ENCODE peak calls at places on chromosomes 7 and 10, in ten cellular contexts. H, W, G, D, R, K, S, A, I and E are unnamed samples.

GRCh38 chr7:47330561-47331178 is 251.2 kb downstream of the TNS3 start:
- DNase-seq in H (no peak), W (no peak), G (no peak), D (no peak), R (no peak), K (no peak), S (peak; percentile 63), A (no peak), I (no peak), E (no peak)

GRCh38 chr10:128287921-128288320 is 161.7 kb upstream of the MKI67 start:
- DNase-seq in H (no peak), W (no peak), G (no peak), D (no peak), R (no peak), K (no peak), S (no peak), A (no peak), I (no peak), E (no peak)

GRCh38 chr10:26454891-26455290 is 16.8 kb downstream of the APBB1IP start:
- DNase-seq in H (no peak), W (no peak), G (no peak), D (no peak), R (no peak), K (no peak), S (no peak), A (no peak), I (no peak), E (no peak)

GRCh38 chr10:35398355-35398754 is 62.0 kb downstream of the CCNY start:
- DNase-seq in H (no peak), W (no peak), G (no peak), D (no peak), R (no peak), K (peak; percentile 57), S (no peak), A (peak; percentile 80), I (no peak), E (no peak)

GRCh38 chr10:98425511-98426352 is 10.8 kb upstream of the PYROXD2 start:
- DNase-seq in H (peak; percentile 25), W (peak; percentile 53), G (peak; percentile 53), D (peak; percentile 54), R (no peak), K (peak; percentile 26), S (no peak), A (peak; percentile 39), I (peak; percentile 40), E (no peak)

GRCh38 chr7:23473848-23474097 is 3.5 kb upstream of the IGF2BP3 start:
- DNase-seq in H (no peak), W (peak; percentile 55), G (no peak), D (no peak), R (no peak), K (no peak), S (no peak), A (no peak), I (no peak), E (no peak)

GRCh38 chr7:82105463-82105862 is 335.6 kb upstream of the HGF start:
- DNase-seq in H (no peak), W (no peak), G (no peak), D (peak; percentile 80), R (no peak), K (peak; percentile 91), S (no peak), A (peak; percentile 71), I (no peak), E (no peak)

GRCh38 chr10:21946946-21947345 is 56.6 kb downstream of the DNAJC1 start:
- DNase-seq in H (no peak), W (no peak), G (no peak), D (no peak), R (no peak), K (no peak), S (no peak), A (no peak), I (no peak), E (no peak)

GRCh38 chr10:77925410-77925794 is 1.2 kb downstream of the DLG5 start:
- DNase-seq in H (no peak), W (peak; percentile 63), G (no peak), D (peak; percentile 80), R (peak; percentile 31), K (peak; percentile 45), S (no peak), A (peak; percentile 51), I (no peak), E (no peak)

GRCh38 chr7:108278776-108279175 is 148.6 kb upstream of the LAMB4 start:
- DNase-seq in H (no peak), W (no peak), G (no peak), D (no peak), R (no peak), K (no peak), S (no peak), A (no peak), I (no peak), E (no peak)

GRCh38 chr7:1794888-1795542 is 124.9 kb downstream of the ELFN1 start:
- DNase-seq in H (no peak), W (no peak), G (no peak), D (no peak), R (no peak), K (no peak), S (no peak), A (peak; percentile 14), I (no peak), E (no peak)

GRCh38 chr10:87635498-87636312 is 24.0 kb upstream of the PAPSS2 start:
- DNase-seq in H (peak; percentile 62), W (peak; percentile 48), G (no peak), D (peak; percentile 77), R (no peak), K (peak; percentile 85), S (no peak), A (peak; percentile 66), I (no peak), E (no peak)

GRCh38 chr7:7157177-7157886 is 25.0 kb upstream of the C1GALT1 start:
- DNase-seq in H (peak; percentile 16), W (no peak), G (no peak), D (peak; percentile 49), R (no peak), K (peak; percentile 58), S (no peak), A (peak; percentile 76), I (no peak), E (no peak)

GRCh38 chr10:42635098-42635497 is 3.3 kb downstream of the ZNF33B start:
- DNase-seq in H (no peak), W (no peak), G (no peak), D (no peak), R (no peak), K (no peak), S (no peak), A (no peak), I (no peak), E (no peak)

GRCh38 chr10:86254081-86254480 is 112.5 kb downstream of the GRID1 start:
- DNase-seq in H (no peak), W (no peak), G (no peak), D (no peak), R (no peak), K (no peak), S (no peak), A (no peak), I (no peak), E (no peak)

GRCh38 chr10:30357075-30357801 is 8.2 kb upstream of the MTPAP start:
- DNase-seq in H (peak; percentile 39), W (no peak), G (no peak), D (peak; percentile 43), R (no peak), K (no peak), S (no peak), A (no peak), I (no peak), E (no peak)

GRCh38 chr10:99913831-99914235 is 95.9 kb downstream of the DNMBP start:
- DNase-seq in H (no peak), W (peak; percentile 45), G (peak; percentile 63), D (no peak), R (no peak), K (no peak), S (no peak), A (no peak), I (no peak), E (peak; percentile 60)
- H3K4me3 ChIP-seq in H (no peak overlapping the region), W (no peak overlapping the region), G (peak overlapping the region; percentile 14), D (no peak overlapping the region), R (peak overlapping the region; percentile 12), K (no peak overlapping the region), S (no peak overlapping the region), A (no peak overlapping the region), I (peak overlapping the region; percentile 26), E (no peak overlapping the region)

DNA sequence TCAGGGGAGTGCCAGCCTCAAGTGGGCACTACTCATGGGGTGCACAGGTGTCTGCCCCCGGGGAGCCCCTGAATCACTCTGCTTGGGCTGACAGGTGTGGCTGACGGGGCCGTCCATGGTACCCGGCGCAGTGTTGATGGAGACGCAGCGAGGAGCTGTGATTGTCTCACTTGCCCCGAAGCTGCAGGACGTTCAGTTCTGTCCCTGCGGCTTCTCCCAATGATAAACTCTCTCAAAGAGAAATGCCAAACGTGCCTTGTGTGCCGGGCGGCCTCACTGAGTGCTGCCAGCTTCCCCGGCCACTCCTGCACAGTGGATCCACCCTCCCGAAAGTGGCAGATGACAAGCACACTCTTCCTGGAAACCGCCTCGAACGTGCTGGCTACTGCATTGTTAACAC is 203.2 kb downstream of the DNAJB6 start:
- DNase-seq in H (no peak), W (no peak), G (no peak), D (no peak), R (no peak), K (no peak), S (peak; percentile 57), A (no peak), I (no peak), E (no peak)
- H3K9me3 ChIP-seq in H (no peaks in the 10 kb centered on the region), W (no peaks in the 10 kb centered on the region), G (no peaks in the 10 kb centered on the region), D (no peaks in the 10 kb centered on the region), R (no peaks in the 10 kb centered on the region), K (peaks cover 57% of the 10 kb centered on the region), S (no peaks in the 10 kb centered on the region), A (no peaks in the 10 kb centered on the region), I (no peaks in the 10 kb centered on the region), E (no peaks in the 10 kb centered on the region)

GRCh38 chr10:101014230-101014884 is 14.7 kb downstream of the LZTS2 start:
- DNase-seq in H (peak; percentile 70), W (peak; percentile 83), G (peak; percentile 92), D (peak; percentile 78), R (peak; percentile 81), K (peak; percentile 56), S (peak; percentile 87), A (peak; percentile 67), I (peak; percentile 86), E (peak; percentile 96)
- TF ChIP-seq CTCF in H (peak; percentile 76), W (peak; percentile 82), G (no peak), D (peak; percentile 81), R (peak; percentile 93), K (peak; percentile 93), S (peak; percentile 85), A (peak; percentile 93), I (peak; percentile 96), E (peak; percentile 81)

DNA sequence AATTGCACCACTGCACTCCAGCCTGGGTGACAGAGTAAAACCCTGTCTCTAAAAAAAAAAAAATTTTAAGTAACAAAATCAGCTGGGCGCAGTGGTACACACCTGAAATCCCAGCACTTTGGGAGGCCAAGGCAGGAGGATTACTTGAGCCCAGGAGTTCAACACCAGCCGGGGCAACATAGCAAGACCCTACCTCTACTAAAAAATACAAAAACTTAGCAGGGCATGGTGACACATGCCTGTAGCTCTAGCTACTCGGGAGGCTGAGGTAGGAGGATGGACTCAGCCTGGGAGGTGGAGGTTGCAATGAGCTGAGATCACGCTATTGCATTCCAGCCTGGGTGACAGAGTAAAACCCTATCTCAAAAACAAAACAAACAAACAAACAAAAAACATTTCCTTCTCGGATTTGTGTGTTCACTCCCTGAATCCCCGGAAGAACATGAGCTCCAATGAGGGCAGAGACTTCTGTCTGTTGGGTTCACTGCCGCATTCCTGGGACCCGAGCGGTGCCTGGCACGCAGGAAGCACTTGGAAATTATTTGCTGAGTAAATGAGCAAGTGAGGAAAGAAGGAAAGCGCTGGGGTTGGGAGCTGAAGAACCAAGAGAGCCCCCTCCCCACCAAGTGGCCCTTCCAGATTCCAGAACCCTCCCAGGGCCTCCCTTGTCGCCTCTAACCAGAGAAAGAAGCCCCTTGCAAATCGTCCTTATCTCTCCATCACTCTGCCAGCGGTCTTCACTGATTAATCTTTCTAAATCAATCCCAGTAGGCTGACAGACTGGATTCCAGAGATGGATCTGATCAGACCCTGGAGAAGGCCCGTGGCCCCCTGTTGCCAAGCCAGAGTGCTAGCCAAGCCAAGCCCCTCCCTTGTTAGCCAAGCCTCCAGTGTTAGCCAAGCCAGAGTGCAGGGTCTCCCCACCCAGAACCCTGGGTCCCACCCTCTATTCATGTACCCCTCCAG is 6.2 kb downstream of the TNRC18 start:
- DNase-seq in H (peak; percentile 39), W (peak; percentile 79), G (peak; percentile 71), D (peak; percentile 40), R (no peak), K (peak; percentile 54), S (no peak), A (no peak), I (no peak), E (no peak)
- H3K4me3 ChIP-seq in H (peak overlapping the region; percentile 91), W (no peak overlapping the region), G (peak overlapping the region; percentile 63), D (peak overlapping the region; percentile 99), R (no peak overlapping the region), K (no peak overlapping the region), S (no peak overlapping the region), A (no peak overlapping the region), I (no peak overlapping the region), E (no peak overlapping the region)